ENCODE peak calls at places on chromosomes 16 and 17, in seven cellular contexts. K is SK-N-SH, W is H9, U is ovary, P is heart right ventricle, G is breast epithelium, B is Panc1. C is an unnamed sample.

GRCh38 chr17:59846391-59847165 is 46.2 kb downstream of the TUBD1 start:
- DNase-seq in U (peak; percentile 60), B (peak; percentile 79), P (no peak), W (peak; percentile 48), G (no peak), K (no peak), C (peak; percentile 71)

GRCh38 chr17:63675607-63676539 is 24.1 kb downstream of the LIMD2 start:
- DNase-seq in G (peak; percentile 80), W (no peak), B (no peak), U (peak; percentile 81), K (peak; percentile 85), P (peak; percentile 64), C (peak; percentile 83)

GRCh38 chr16:58464047-58464915 is 35.7 kb upstream of the NDRG4 start:
- DNase-seq in W (no peak), G (no peak), K (peak; percentile 82), U (no peak), B (no peak), P (peak; percentile 46), C (no peak)

GRCh38 chr17:60421273-60422161 is 772 bp upstream of the CHCT1 start:
- DNase-seq in K (peak; percentile 97), P (peak; percentile 76), W (peak; percentile 87), U (peak; percentile 73), G (peak; percentile 68), B (peak; percentile 12), C (peak; percentile 89)

GRCh38 chr16:61834082-61834481 is 202.2 kb downstream of the CDH8 start:
- DNase-seq in B (no peak), U (no peak), P (no peak), W (no peak), K (no peak), G (no peak), C (no peak)

GRCh38 chr16:79528281-79528680 is 72.3 kb downstream of the MAF start:
- DNase-seq in P (no peak), K (no peak), G (no peak), U (peak; percentile 54), B (no peak), W (no peak), C (no peak)

GRCh38 chr16:19031738-19032137 is 35.7 kb upstream of the COQ7 start:
- DNase-seq in U (no peak), G (no peak), K (no peak), B (no peak), W (no peak), P (no peak), C (no peak)

GRCh38 chr17:32495347-32496253 is 8.8 kb downstream of the CDK5R1 start:
- DNase-seq in G (no peak), K (peak; percentile 83), W (no peak), U (peak; percentile 78), P (peak; percentile 53), B (no peak), C (peak; percentile 69)

GRCh38 chr17:42598905-42599304 is 10.3 kb downstream of the RETREG3 start:
- DNase-seq in G (no peak), P (no peak), W (no peak), U (no peak), K (no peak), B (no peak), C (peak; percentile 57)

GRCh38 chr16:57115504-57116182 is 23.3 kb downstream of the CPNE2 start:
- DNase-seq in P (peak; percentile 80), U (peak; percentile 74), W (no peak), K (peak; percentile 70), B (no peak), G (no peak), C (no peak)

GRCh38 chr17:82029391-82029790 is 2.1 kb upstream of the RAC3 start:
- DNase-seq in B (no peak), W (no peak), P (peak; percentile 68), G (no peak), K (no peak), U (no peak), C (no peak)

GRCh38 chr16:85238233-85238647 is 126.0 kb upstream of the CIBAR2 start:
- DNase-seq in W (peak; percentile 75), B (no peak), G (no peak), U (peak; percentile 98), P (peak; percentile 58), K (peak; percentile 72), C (peak; percentile 76)

GRCh38 chr17:42120161-42121065 is 754 bp downstream of the KAT2A start:
- DNase-seq in B (no peak), W (peak; percentile 85), G (no peak), K (peak; percentile 91), U (no peak), P (no peak), C (no peak)

GRCh38 chr16:9447195-9447551 is 355.7 kb downstream of the HAPSTR1 start:
- DNase-seq in K (no peak), P (peak; percentile 73), G (no peak), U (no peak), W (no peak), B (no peak), C (peak; percentile 83)

GRCh38 chr16:82995927-82996441 is 369.2 kb downstream of the CDH13 start:
- DNase-seq in K (no peak), G (no peak), B (no peak), W (no peak), U (no peak), P (no peak), C (no peak)

GRCh38 chr16:69187891-69188451 is 1.0 kb downstream of the SNTB2 start:
- DNase-seq in W (no peak), K (no peak), U (no peak), P (peak; percentile 54), B (no peak), G (no peak), C (peak; percentile 75)

GRCh38 chr17:49512296-49513043 is 17.4 kb downstream of the NGFR start:
- DNase-seq in B (no peak), P (no peak), U (no peak), G (no peak), K (no peak), W (peak; percentile 89), C (no peak)

GRCh38 chr17:38906429-38907172 is 18.8 kb upstream of the LASP1NB start:
- DNase-seq in P (no peak), B (no peak), U (no peak), W (no peak), G (no peak), K (no peak), C (no peak)

GRCh38 chr17:49495842-49496182 is 719 bp downstream of the NGFR start:
- DNase-seq in B (no peak), P (no peak), W (no peak), U (no peak), K (peak; percentile 66), G (no peak), C (no peak)

GRCh38 chr17:17416400-17417360 is 60.1 kb upstream of the MED9 start:
- DNase-seq in B (peak; percentile 38), W (no peak), U (no peak), K (no peak), G (no peak), P (no peak), C (peak; percentile 75)

GRCh38 chr17:78000351-78000750 is 41.8 kb downstream of the TNRC6C start:
- DNase-seq in B (no peak), K (peak; percentile 54), W (no peak), P (no peak), U (no peak), G (no peak), C (no peak)

GRCh38 chr16:24046442-24046841 is 209.7 kb upstream of the CACNG3 start:
- DNase-seq in P (no peak), K (no peak), G (no peak), B (no peak), U (no peak), W (peak; percentile 81), C (no peak)

GRCh38 chr16:68362952-68363846 is 52.4 kb downstream of the PRMT7 start:
- DNase-seq in K (peak; percentile 75), G (no peak), W (no peak), U (no peak), P (no peak), B (no peak), C (no peak)

GRCh38 chr16:66894948-66895696 is 14.8 kb downstream of the PDP2 start:
- DNase-seq in K (peak; percentile 76), G (no peak), W (peak; percentile 69), U (peak; percentile 81), B (no peak), P (peak; percentile 48), C (no peak)

GRCh38 chr17:57284583-57284982 is 28.3 kb downstream of the MSI2 start:
- DNase-seq in B (no peak), U (peak; percentile 78), K (no peak), W (no peak), G (no peak), P (no peak), C (no peak)
- H3K27ac ChIP-seq in B (no peak overlapping the region), U (peak overlapping the region; percentile 84), K (no peak overlapping the region), W (no peak overlapping the region), G (peak overlapping the region; percentile 69), P (no peak overlapping the region), C (no peak overlapping the region)

GRCh38 chr16:3020604-3021448 is 658 bp downstream of the TNFRSF12A start:
- DNase-seq in G (peak; percentile 93), P (peak; percentile 77), W (peak; percentile 96), B (peak; percentile 69), K (peak; percentile 72), U (peak; percentile 86), C (peak; percentile 94)
- H3K4me1 ChIP-seq in G (peaks cover 15% of the 10 kb centered on the region), P (peaks cover 69% of the 10 kb centered on the region), W (peaks cover 2% of the 10 kb centered on the region), B (peaks cover 16% of the 10 kb centered on the region), K (peaks cover 33% of the 10 kb centered on the region), U (peaks cover 21% of the 10 kb centered on the region), C (peaks cover 49% of the 10 kb centered on the region)

GRCh38 chr16:50858376-50858775 is 116.5 kb downstream of the CYLD start:
- DNase-seq in P (no peak), G (no peak), B (no peak), U (no peak), W (no peak), K (no peak), C (no peak)

GRCh38 chr16:50857881-50858280 is 116.0 kb downstream of the CYLD start:
- DNase-seq in P (no peak), K (no peak), U (no peak), B (no peak), W (no peak), G (no peak), C (no peak)

GRCh38 chr16:50848755-50849514 is 107.0 kb downstream of the CYLD start:
- DNase-seq in P (no peak), G (no peak), U (no peak), B (no peak), W (no peak), K (no peak), C (no peak)

GRCh38 chr16:50856991-50857390 is 115.1 kb downstream of the CYLD start:
- DNase-seq in K (no peak), W (no peak), P (no peak), U (no peak), B (no peak), G (no peak), C (no peak)

DNA sequence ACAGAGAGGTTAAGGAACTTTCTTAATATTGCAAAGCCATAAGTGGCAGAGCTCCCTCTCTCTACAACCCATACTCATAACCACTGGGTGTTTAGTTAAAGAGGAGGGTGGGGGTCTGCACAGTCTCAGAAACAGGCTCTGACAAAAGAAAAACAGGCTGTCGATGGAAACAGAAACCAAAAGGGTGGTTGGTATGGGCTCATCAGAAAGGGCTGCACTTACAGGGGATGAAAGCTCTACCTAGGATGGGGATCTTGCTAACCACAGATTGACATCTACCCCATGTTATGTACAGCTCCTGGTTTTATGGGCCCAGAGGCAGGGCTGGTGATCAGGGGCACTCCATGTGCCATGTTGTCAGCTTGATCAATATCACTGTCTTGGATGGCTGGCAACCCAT is 111.4 kb downstream of the CYLD start:
- DNase-seq in W (no peak), G (no peak), B (no peak), K (no peak), U (no peak), P (no peak), C (no peak)
- TF ChIP-seq CTCF in W (no peak), G (no peak), B (no peak), K (no peak), U (no peak), P (no peak), C (no peak)

GRCh38 chr17:74213897-74214386 is 571 bp downstream of the TTYH2 start:
- DNase-seq in K (no peak), U (peak; percentile 75), P (peak; percentile 31), G (no peak), B (no peak), W (no peak), C (no peak)
- H3K27ac ChIP-seq in K (no peak overlapping the region), U (peak overlapping the region; percentile 76), P (peak overlapping the region; percentile 76), G (peak overlapping the region; percentile 25), B (no peak overlapping the region), W (no peak overlapping the region), C (peak overlapping the region; percentile 36)

C was measured in upper lobe of right lung.